ENCODE peak calls at places on chromosomes 6 and 20, in four cellular contexts. Z, H, O and T are unnamed samples.

GRCh38 chr20:44690781-44691423 is 24.3 kb upstream of the CCN5 start:
- DNase-seq in H (no peak), O (no peak), Z (no peak), T (no peak)

GRCh38 chr6:63307581-63308246 is 12.1 kb downstream of the LGSN start:
- DNase-seq in H (no peak), O (no peak), Z (no peak), T (no peak)

GRCh38 chr6:85412926-85413325 is 37.0 kb upstream of the NT5E start:
- DNase-seq in O (no peak), H (no peak), Z (no peak), T (no peak)

GRCh38 chr6:56938634-56939294 is 16.1 kb upstream of the BEND6 start:
- DNase-seq in Z (no peak), H (no peak), O (no peak), T (no peak)

GRCh38 chr6:91106083-91106482 is 519.2 kb upstream of the MAP3K7 start:
- DNase-seq in H (no peak), Z (no peak), O (no peak), T (no peak)

GRCh38 chr6:137709424-137710281 is 157.4 kb upstream of the TNFAIP3 start:
- DNase-seq in H (no peak), O (no peak), Z (no peak), T (no peak)

GRCh38 chr20:37917436-37917835 is 14.5 kb downstream of the VSTM2L start:
- DNase-seq in H (no peak), Z (no peak), O (no peak), T (no peak)

GRCh38 chr6:145480024-145480423 is 255.3 kb downstream of the EPM2A start:
- DNase-seq in O (no peak), Z (no peak), H (no peak), T (no peak)

GRCh38 chr6:105832358-105832757 is 253.8 kb upstream of the PRDM1 start:
- DNase-seq in Z (no peak), O (no peak), H (no peak), T (no peak)

GRCh38 chr6:26205625-26206574 is 118.7 kb downstream of the HFE start:
- DNase-seq in H (no peak), O (peak; percentile 79), Z (peak; percentile 13), T (no peak)

GRCh38 chr6:157980288-157981131 is 1.2 kb upstream of the SYNJ2 start:
- DNase-seq in O (no peak), Z (no peak), H (peak; percentile 67), T (no peak)

GRCh38 chr6:155483858-155484257 is 28.2 kb upstream of the NOX3 start:
- DNase-seq in Z (no peak), H (no peak), O (no peak), T (no peak)

GRCh38 chr6:109512271-109512817 is 29.3 kb upstream of the ZBTB24 start:
- DNase-seq in O (no peak), Z (no peak), H (no peak), T (no peak)

GRCh38 chr6:42984924-42985475 is 630 bp downstream of the PPP2R5D start:
- DNase-seq in H (no peak), Z (no peak), O (peak; percentile 20), T (no peak)

GRCh38 chr20:45918779-45919535 is 7.0 kb upstream of the PLTP start:
- DNase-seq in H (no peak), Z (no peak), O (no peak), T (no peak)

GRCh38 chr20:63349516-63349895 is 11.6 kb downstream of the CHRNA4 start:
- DNase-seq in H (no peak), Z (no peak), O (no peak), T (no peak)

GRCh38 chr6:39389372-39389767 is 66.9 kb upstream of the KCNK16 start:
- DNase-seq in H (no peak), O (no peak), Z (no peak), T (no peak)

GRCh38 chr20:21505810-21506530 is 7.9 kb downstream of the NKX2-2 start:
- DNase-seq in H (peak; percentile 93), Z (peak; percentile 51), O (peak; percentile 93), T (peak; percentile 62)